ENCODE peak calls at places on chromosomes 13 and 19, in seven cellular contexts. M is K562, N is HCT116, I is T47D, V is HepG2, J is SK-N-SH, S is GM12878. X is an unnamed sample.

GRCh38 chr19:43634068-43634467 is 5.6 kb downstream of the CADM4 start:
- DNase-seq in M (no peak), J (no peak), I (no peak), V (no peak), S (no peak), N (no peak), X (no peak)

GRCh38 chr13:26772531-26772930 is 11.9 kb upstream of the GPR12 start:
- DNase-seq in S (no peak), N (no peak), M (no peak), I (no peak), J (no peak), V (no peak), X (no peak)

GRCh38 chr19:53872762-53873161 is 5.1 kb downstream of the MYADM start:
- DNase-seq in M (no peak), N (no peak), V (no peak), S (no peak), J (no peak), I (no peak), X (no peak)

GRCh38 chr13:112444001-112444311 is 67.8 kb downstream of the SPACA7 start:
- DNase-seq in J (peak), V (peak), M (peak), S (no peak), N (peak), I (peak), X (peak)

GRCh38 chr13:59112375-59112774 is 1051.4 kb downstream of the DIAPH3 start:
- DNase-seq in J (peak), M (no peak), N (no peak), I (peak), S (no peak), V (no peak), X (no peak)

GRCh38 chr19:33621065-33621785 is 528 bp upstream of the CHST8 start:
- DNase-seq in S (no peak), M (no peak), V (no peak), I (no peak), N (no peak), J (no peak), X (peak)

GRCh38 chr19:33819875-33820781 is 23.5 kb downstream of the KCTD15 start:
- DNase-seq in J (peak), I (peak), S (no peak), V (peak), N (no peak), M (peak), X (peak)

GRCh38 chr19:37990362-37990761 is 83.4 kb downstream of the SIPA1L3 start:
- DNase-seq in I (peak), J (no peak), M (no peak), S (no peak), V (no peak), N (no peak), X (peak)

GRCh38 chr19:8108560-8109445 is 40.6 kb downstream of the FBN3 start:
- DNase-seq in M (no peak), S (no peak), N (no peak), V (no peak), I (no peak), J (no peak), X (no peak)

GRCh38 chr19:41997121-41997850 is 3.3 kb upstream of the ATP1A3 start:
- DNase-seq in J (peak), N (no peak), S (no peak), M (peak), I (peak), V (no peak), X (peak)

GRCh38 chr19:2274185-2274711 is 7.7 kb downstream of the PEAK3 start:
- DNase-seq in J (no peak), V (no peak), S (no peak), I (no peak), N (no peak), M (no peak), X (no peak)
- TF ChIP-seq JUND in J (no peak), V (no peak), S (no peak), I (no peak), N (no peak), M (no peak), X (no peak)

DNA sequence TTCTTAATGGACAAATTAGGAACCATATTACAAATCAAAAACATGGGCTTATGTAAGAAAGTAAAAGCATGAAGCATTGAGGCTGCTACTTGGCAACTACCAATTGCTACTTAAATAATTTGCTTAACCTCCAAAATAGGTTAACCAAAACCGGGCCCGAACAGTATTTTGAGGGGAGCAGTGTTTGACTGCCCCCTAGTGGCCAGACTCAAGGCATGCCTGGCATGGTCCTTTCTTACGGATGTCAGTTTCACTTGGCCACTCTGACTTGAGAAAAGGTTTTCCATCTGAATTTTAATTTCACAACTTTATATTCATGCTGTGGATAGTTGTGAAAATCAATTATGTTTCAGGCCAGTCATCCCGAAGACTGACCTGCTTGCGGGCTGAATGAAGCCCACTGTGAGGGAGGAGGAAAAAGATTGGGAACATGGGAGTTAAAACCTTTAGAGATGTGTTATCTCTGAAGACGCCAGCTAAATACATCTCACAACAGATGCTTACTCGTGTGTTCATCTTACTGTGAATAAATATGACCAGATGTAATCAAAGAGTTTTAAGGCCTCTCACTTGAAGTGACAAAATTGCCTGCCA is 2.9 kb downstream of the RXFP2 start:
- DNase-seq in M (peak), I (peak), J (peak), S (peak), N (peak), V (peak), X (peak)
- TF ChIP-seq JUND in M (no peak), I (no peak), J (no peak), S (no peak), N (no peak), V (no peak), X (no peak)

GRCh38 chr13:22929391-22930126 is 251.2 kb upstream of the SGCG start:
- DNase-seq in S (no peak), M (no peak), J (no peak), V (no peak), I (no peak), N (no peak), X (no peak)

GRCh38 chr13:22927008-22927393 is 253.8 kb upstream of the SGCG start:
- DNase-seq in N (no peak), S (no peak), I (no peak), M (no peak), J (no peak), V (no peak), X (no peak)

GRCh38 chr13:22931576-22931975 is 249.2 kb upstream of the SGCG start:
- DNase-seq in N (no peak), V (no peak), I (no peak), S (no peak), M (no peak), J (no peak), X (no peak)

GRCh38 chr13:22926176-22927007 is 254.4 kb upstream of the SGCG start:
- DNase-seq in I (peak), J (no peak), N (no peak), V (no peak), S (no peak), M (peak), X (peak)
- TF ChIP-seq JUND in I (no peak), J (no peak), N (no peak), V (no peak), S (no peak), M (peak), X (no peak)

GRCh38 chr19:17171874-17172273 is 43.3 kb upstream of the USE1 start:
- DNase-seq in S (no peak), J (no peak), V (no peak), I (no peak), N (no peak), M (no peak), X (no peak)
- TF ChIP-seq JUND in S (no peak), J (no peak), V (no peak), I (no peak), N (no peak), M (no peak), X (no peak)